ENCODE peak calls at places on chromosome 5, in five cellular contexts. E, Z, C, X and R are unnamed samples.

GRCh38 chr5:138353550-138353893 is 1.0 kb downstream of the KDM3B start:
- DNase-seq in E (peak), Z (no peak), C (no peak), X (no peak), R (peak)

GRCh38 chr5:116011046-116011445 is 21.2 kb upstream of the ARL14EPL start:
- DNase-seq in E (no peak), Z (no peak), C (no peak), X (no peak), R (peak)

GRCh38 chr5:120823316-120823715 is 359.2 kb downstream of the PRR16 start:
- DNase-seq in E (no peak), Z (no peak), C (no peak), X (no peak), R (no peak)

GRCh38 chr5:89297111-89297510 is 414.1 kb upstream of the MEF2C start:
- DNase-seq in E (no peak), Z (no peak), C (no peak), X (no peak), R (no peak)

GRCh38 chr5:42547146-42547545 is 123.9 kb downstream of the GHR start:
- DNase-seq in E (no peak), Z (no peak), C (no peak), X (peak), R (peak)

GRCh38 chr5:157543825-157544622 is 31.6 kb downstream of the ADAM19 start:
- DNase-seq in E (no peak), Z (no peak), C (no peak), X (no peak), R (peak)

GRCh38 chr5:131789765-131790164 is 7.1 kb downstream of the FNIP1 start:
- DNase-seq in E (no peak), Z (no peak), C (no peak), X (no peak), R (no peak)

GRCh38 chr5:176535101-176535654 is 2.0 kb downstream of the RNF44 start:
- DNase-seq in E (peak), Z (no peak), C (peak), X (no peak), R (peak)

GRCh38 chr5:159135896-159136531 is 36.3 kb upstream of the EBF1 start:
- DNase-seq in E (no peak), Z (no peak), C (no peak), X (peak), R (peak)

GRCh38 chr5:17180957-17181723 is 36.3 kb upstream of the BASP1 start:
- DNase-seq in E (no peak), Z (no peak), C (no peak), X (peak), R (peak)

GRCh38 chr5:176596689-176597416 is 13.1 kb downstream of the GPRIN1 start:
- DNase-seq in E (peak), Z (peak), C (peak), X (peak), R (peak)

GRCh38 chr5:107068782-107069181 is 602.0 kb downstream of the EFNA5 start:
- DNase-seq in E (no peak), Z (no peak), C (no peak), X (no peak), R (no peak)

GRCh38 chr5:150342583-150342982 is 14.9 kb upstream of the TCOF1 start:
- DNase-seq in E (no peak), Z (no peak), C (no peak), X (no peak), R (no peak)

GRCh38 chr5:68251386-68251785 is 35.8 kb downstream of the PIK3R1 start:
- DNase-seq in E (no peak), Z (no peak), C (peak), X (no peak), R (no peak)

GRCh38 chr5:20212701-20213100 is 224.7 kb upstream of the CDH18 start:
- DNase-seq in E (no peak), Z (no peak), C (no peak), X (no peak), R (no peak)

GRCh38 chr5:144162686-144163085 is 7.8 kb downstream of the YIPF5 start:
- DNase-seq in E (no peak), Z (no peak), C (no peak), X (no peak), R (no peak)

GRCh38 chr5:169762338-169763095 is 125.4 kb downstream of the DOCK2 start:
- DNase-seq in E (no peak), Z (no peak), C (no peak), X (no peak), R (peak)

GRCh38 chr5:107570805-107571531 is 99.8 kb downstream of the EFNA5 start:
- DNase-seq in E (peak), Z (no peak), C (peak), X (peak), R (no peak)

DNA sequence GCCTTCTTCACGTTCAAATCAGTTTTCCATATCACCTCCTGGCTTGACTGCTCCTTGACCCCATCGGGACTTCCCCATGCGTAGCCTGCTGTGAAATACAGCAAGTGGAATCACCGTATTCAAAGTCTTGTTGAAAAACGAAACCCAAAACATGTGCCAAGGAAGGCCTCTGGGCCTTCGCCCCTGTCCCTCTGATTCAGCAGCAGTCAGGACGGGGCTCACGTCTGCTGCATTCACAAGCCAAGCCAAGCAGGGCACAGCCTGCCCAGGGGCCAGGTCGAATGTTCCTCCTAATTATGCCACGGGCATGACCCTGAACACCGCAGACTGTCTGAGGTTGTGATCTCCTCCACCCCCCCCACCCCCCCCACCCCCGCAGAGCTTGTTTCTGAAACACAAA is 963 bp upstream of the CTNND2 start:
- DNase-seq in E (no peak), Z (no peak), C (no peak), X (no peak), R (no peak)
- H3K4me3 ChIP-seq in E (no peak), Z (no peak), C (no peak), X (no peak), R (no peak)

GRCh38 chr5:8580298-8580697 is 711.4 kb downstream of the MTRR start:
- DNase-seq in E (no peak), Z (no peak), C (no peak), X (no peak), R (no peak)

GRCh38 chr5:8581047-8581446 is 712.1 kb downstream of the MTRR start:
- DNase-seq in E (no peak), Z (no peak), C (no peak), X (no peak), R (no peak)

DNA sequence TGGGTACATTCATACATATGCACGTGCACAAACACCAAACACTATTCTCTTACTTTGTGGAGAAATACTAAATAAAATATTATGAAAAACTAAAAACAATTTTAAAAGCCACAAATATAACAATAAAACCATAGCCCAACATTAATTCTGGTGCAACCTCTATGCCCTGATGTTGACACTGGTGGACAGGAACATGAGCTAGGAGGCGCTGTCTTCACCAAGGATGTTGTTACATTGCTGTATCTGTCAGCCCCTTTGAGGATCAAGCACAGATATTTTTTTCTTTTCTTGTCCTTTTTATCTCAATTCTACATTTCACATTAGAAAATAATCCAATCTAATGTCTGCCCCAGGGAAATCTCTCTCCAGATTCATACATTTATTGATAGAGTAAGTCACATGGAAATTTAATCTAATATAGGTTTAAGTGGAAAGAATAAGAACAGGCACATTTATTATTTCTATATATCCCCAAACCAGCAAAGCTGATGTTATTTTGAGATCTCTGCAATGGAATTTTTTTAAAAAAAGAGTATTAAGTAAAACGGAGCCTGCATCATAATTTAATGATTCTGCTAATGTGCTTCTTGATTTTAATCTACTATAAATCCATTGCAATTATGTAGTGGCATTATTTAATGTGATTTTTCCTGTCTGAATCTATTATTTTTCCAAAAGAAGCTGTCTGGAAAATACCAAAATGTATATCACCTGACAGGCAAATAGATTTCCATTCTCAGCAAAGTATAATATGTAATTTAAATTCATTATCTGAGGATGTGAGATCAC is 716.5 kb downstream of the MTRR start:
- DNase-seq in E (no peak), Z (no peak), C (no peak), X (no peak), R (no peak)
- TF ChIP-seq CTCF in E (peak), Z (no peak), C (no peak), X (peak), R (peak)

GRCh38 chr5:69512740-69513260 is 20.2 kb downstream of the OCLN start:
- DNase-seq in E (no peak), Z (no peak), C (no peak), X (peak), R (peak)
- H3K4me3 ChIP-seq in E (no peak), Z (no peak), C (no peak), X (no peak), R (no peak)

DNA sequence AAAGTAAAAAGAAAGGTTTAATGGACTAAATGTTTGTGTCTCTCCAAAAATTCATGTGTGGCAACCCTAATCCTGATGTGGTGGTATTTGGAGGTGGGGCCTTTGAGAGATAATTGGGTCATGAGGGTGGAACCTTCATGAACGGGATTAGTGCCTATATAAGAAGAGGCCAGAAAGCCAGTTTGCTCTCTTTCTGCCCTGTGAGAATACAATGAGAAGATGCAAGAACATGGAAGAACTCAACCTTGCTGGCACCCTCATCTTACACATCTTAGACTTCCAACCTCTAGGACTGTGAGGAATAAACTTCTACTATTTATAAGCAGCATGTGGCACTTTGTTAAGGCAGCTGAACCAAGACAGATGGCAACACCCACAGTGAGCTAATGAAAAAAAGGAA is 159.5 kb downstream of the PLK2 start:
- DNase-seq in E (no peak), Z (no peak), C (no peak), X (no peak), R (no peak)
- TF ChIP-seq CTCF in E (no peak), Z (no peak), C (no peak), X (no peak), R (no peak)

GRCh38 chr5:83718936-83719495 is 1.6 kb downstream of the HAPLN1 start:
- DNase-seq in E (no peak), Z (no peak), C (no peak), X (no peak), R (no peak)
- H3K4me3 ChIP-seq in E (no peak), Z (no peak), C (no peak), X (peak), R (peak)

DNA sequence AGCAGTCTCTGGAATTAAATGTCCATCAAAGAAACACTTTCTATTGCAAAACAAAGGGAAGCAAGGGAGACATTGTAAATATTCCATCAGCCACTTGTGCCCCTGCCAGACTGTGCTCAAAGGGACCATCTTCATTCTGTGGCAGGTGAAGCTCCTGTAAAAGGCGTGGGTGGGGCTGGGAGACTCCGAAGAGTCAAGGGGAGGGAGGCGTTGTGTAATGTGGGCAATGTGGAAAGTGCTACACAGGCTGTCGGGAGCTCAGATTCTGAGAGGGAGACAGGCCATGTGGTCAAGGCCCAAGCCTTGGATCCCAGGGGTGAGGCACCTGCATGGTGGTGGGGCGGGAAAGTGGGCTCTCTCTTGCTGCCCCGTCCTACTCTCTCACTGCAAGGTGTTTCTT is 272.2 kb downstream of the HSPA4 start:
- DNase-seq in E (no peak), Z (no peak), C (no peak), X (no peak), R (no peak)
- TF ChIP-seq CTCF in E (no peak), Z (no peak), C (no peak), X (no peak), R (no peak)

GRCh38 chr5:140041099-140041491 is 2.0 kb downstream of the NRG2 start:
- DNase-seq in E (no peak), Z (no peak), C (no peak), X (no peak), R (no peak)

GRCh38 chr5:140038373-140038957 is 4.6 kb downstream of the NRG2 start:
- DNase-seq in E (no peak), Z (no peak), C (no peak), X (no peak), R (peak)

GRCh38 chr5:140040358-140040757 is 2.7 kb downstream of the NRG2 start:
- DNase-seq in E (no peak), Z (no peak), C (no peak), X (no peak), R (no peak)

GRCh38 chr5:140041492-140042421 is 1.3 kb downstream of the NRG2 start:
- DNase-seq in E (no peak), Z (peak), C (no peak), X (peak), R (peak)

GRCh38 chr5:140039561-140039960 is 3.5 kb downstream of the NRG2 start:
- DNase-seq in E (no peak), Z (peak), C (no peak), X (no peak), R (peak)
- H3K4me3 ChIP-seq in E (no peak), Z (no peak), C (no peak), X (no peak), R (no peak)

GRCh38 chr5:134553816-134554215 is 28.3 kb downstream of the JADE2 start:
- DNase-seq in E (no peak), Z (peak), C (no peak), X (no peak), R (no peak)

GRCh38 chr5:134552301-134552700 is 26.8 kb downstream of the JADE2 start:
- DNase-seq in E (no peak), Z (peak), C (no peak), X (no peak), R (peak)

GRCh38 chr5:134555889-134556311 is 30.4 kb downstream of the JADE2 start:
- DNase-seq in E (peak), Z (peak), C (peak), X (peak), R (peak)

GRCh38 chr5:134555223-134555790 is 29.8 kb downstream of the JADE2 start:
- DNase-seq in E (no peak), Z (no peak), C (no peak), X (no peak), R (no peak)

GRCh38 chr5:134554319-134555222 is 29.1 kb downstream of the JADE2 start:
- DNase-seq in E (peak), Z (peak), C (no peak), X (peak), R (peak)
- TF ChIP-seq CTCF in E (no peak), Z (peak), C (no peak), X (no peak), R (peak)

DNA sequence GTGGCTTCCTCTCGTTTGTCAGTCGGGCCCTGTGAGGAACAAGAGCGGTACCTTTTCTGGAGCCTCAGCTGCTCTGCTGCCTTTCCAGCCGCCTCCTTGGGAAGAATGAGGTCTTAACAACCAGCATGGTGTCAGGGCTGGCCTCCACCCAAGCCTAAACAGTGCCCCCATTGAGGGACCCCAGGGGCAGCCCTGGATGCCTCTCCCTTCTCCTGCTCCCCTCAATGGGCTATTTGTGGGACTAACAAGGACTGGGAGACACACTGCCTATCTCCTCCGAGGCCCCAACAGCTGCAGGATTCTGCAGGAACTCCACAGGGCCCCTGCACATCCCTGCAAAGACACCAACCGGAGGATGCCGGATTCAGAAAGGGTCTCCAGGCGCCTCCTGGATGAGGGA is 155.4 kb upstream of the MAP3K1 start:
- DNase-seq in E (no peak), Z (no peak), C (no peak), X (no peak), R (no peak)
- H3K4me3 ChIP-seq in E (no peak), Z (no peak), C (no peak), X (no peak), R (no peak)